ENCODE peak calls at places on chromosome 1, in seven cellular contexts. M, G, U, T, B, S and C are unnamed samples.

GRCh38 chr1:26281971-26282693 is 2.2 kb downstream of the SH3BGRL3 start:
- DNase-seq in M (no peak), G (no peak), U (no peak), T (no peak), B (peak), S (peak), C (no peak)

GRCh38 chr1:151831605-151832004 is at the start of gene RORC:
- DNase-seq in M (no peak), G (no peak), U (no peak), T (no peak), B (no peak), S (no peak), C (no peak)

GRCh38 chr1:201408176-201408814 is 9.2 kb upstream of the LAD1 start:
- DNase-seq in M (peak), G (peak), U (peak), T (peak), B (peak), S (peak), C (peak)

GRCh38 chr1:85756864-85757263 is 48.6 kb upstream of the ZNHIT6 start:
- DNase-seq in M (no peak), G (no peak), U (no peak), T (no peak), B (no peak), S (no peak), C (no peak)

GRCh38 chr1:106957795-106958194 is 98.7 kb upstream of the PRMT6 start:
- DNase-seq in M (no peak), G (no peak), U (peak), T (no peak), B (no peak), S (peak), C (no peak)

GRCh38 chr1:192958871-192959270 is 100.3 kb downstream of the UCHL5 start:
- DNase-seq in M (no peak), G (no peak), U (no peak), T (no peak), B (no peak), S (no peak), C (no peak)

GRCh38 chr1:109896681-109897080 is 14.0 kb upstream of the CSF1 start:
- DNase-seq in M (no peak), G (no peak), U (no peak), T (no peak), B (no peak), S (no peak), C (no peak)

GRCh38 chr1:22120469-22120790 is 22.5 kb downstream of the WNT4 start:
- DNase-seq in M (no peak), G (no peak), U (no peak), T (no peak), B (no peak), S (no peak), C (no peak)

GRCh38 chr1:213055087-213055591 is 4.1 kb downstream of the RPS6KC1 start:
- DNase-seq in M (no peak), G (no peak), U (no peak), T (no peak), B (no peak), S (no peak), C (no peak)

GRCh38 chr1:58741689-58742553 is 41.9 kb downstream of the JUN start:
- DNase-seq in M (no peak), G (no peak), U (no peak), T (no peak), B (no peak), S (peak), C (no peak)

GRCh38 chr1:44114098-44114497 is 4.5 kb upstream of the KLF17 start:
- DNase-seq in M (no peak), G (no peak), U (no peak), T (no peak), B (no peak), S (no peak), C (no peak)

GRCh38 chr1:23273450-23274133 is 56.3 kb upstream of the HTR1D start:
- DNase-seq in M (no peak), G (no peak), U (peak), T (peak), B (peak), S (no peak), C (no peak)

GRCh38 chr1:211591980-211592493 is 13.1 kb upstream of the SLC30A1 start:
- DNase-seq in M (no peak), G (no peak), U (peak), T (no peak), B (peak), S (no peak), C (no peak)

GRCh38 chr1:165162671-165163241 is 193.8 kb downstream of the LMX1A start:
- DNase-seq in M (peak), G (peak), U (no peak), T (peak), B (no peak), S (peak), C (no peak)

GRCh38 chr1:60916926-60917325 is 165.4 kb upstream of the NFIA start:
- DNase-seq in M (no peak), G (no peak), U (no peak), T (no peak), B (no peak), S (no peak), C (no peak)

GRCh38 chr1:86259390-86259789 is 102.8 kb upstream of the COL24A1 start:
- DNase-seq in M (no peak), G (no peak), U (peak), T (no peak), B (no peak), S (no peak), C (no peak)

GRCh38 chr1:116379057-116379630 is 6.1 kb downstream of the ATP1A1 start:
- DNase-seq in M (no peak), G (no peak), U (no peak), T (no peak), B (no peak), S (no peak), C (no peak)

GRCh38 chr1:199173356-199173755 is 534.5 kb downstream of the PTPRC start:
- DNase-seq in M (no peak), G (no peak), U (peak), T (peak), B (no peak), S (no peak), C (no peak)

GRCh38 chr1:206419250-206419649 is 51.0 kb upstream of the IKBKE start:
- DNase-seq in M (no peak), G (no peak), U (no peak), T (no peak), B (no peak), S (peak), C (no peak)

GRCh38 chr1:12177156-12177998 is 10.6 kb downstream of the TNFRSF1B start:
- DNase-seq in M (no peak), G (no peak), U (no peak), T (no peak), B (no peak), S (no peak), C (peak)

GRCh38 chr1:14733053-14733778 is 134.7 kb downstream of the KAZN start:
- DNase-seq in M (peak), G (no peak), U (no peak), T (peak), B (peak), S (peak), C (no peak)